ENCODE peak calls at places on chromosome 4, in ten cellular contexts. One of them, this sample, is unnamed.

GRCh38 chr4:124191329-124191728 is 521.2 kb downstream of the ANKRD50 start:
- DNase-seq in left ventricle myocardium inferior: no peak
- DNase-seq in MM.1S: no peak
- DNase-seq in dorsolateral prefrontal cortex: no peak
- DNase-seq in colonic mucosa: no peak
- DNase-seq in A549: no peak
- DNase-seq in ovary: no peak
- DNase-seq in breast epithelium: no peak
- DNase-seq in heart left ventricle: no peak
- DNase-seq in upper lobe of right lung: no peak
- DNase-seq in this sample: no peak

GRCh38 chr4:63361628-63362027 is 1047.6 kb downstream of the TECRL start:
- DNase-seq in left ventricle myocardium inferior: no peak
- DNase-seq in MM.1S: no peak
- DNase-seq in dorsolateral prefrontal cortex: no peak
- DNase-seq in colonic mucosa: no peak
- DNase-seq in A549: no peak
- DNase-seq in ovary: no peak
- DNase-seq in breast epithelium: no peak
- DNase-seq in heart left ventricle: no peak
- DNase-seq in upper lobe of right lung: no peak
- DNase-seq in this sample: no peak

GRCh38 chr4:128524311-128524710 is 236.7 kb upstream of the PGRMC2 start:
- DNase-seq in left ventricle myocardium inferior: peak
- DNase-seq in MM.1S: no peak
- DNase-seq in dorsolateral prefrontal cortex: no peak
- DNase-seq in colonic mucosa: peak
- DNase-seq in A549: peak
- DNase-seq in ovary: no peak
- DNase-seq in breast epithelium: no peak
- DNase-seq in heart left ventricle: no peak
- DNase-seq in upper lobe of right lung: peak
- DNase-seq in this sample: peak

GRCh38 chr4:66404149-66404548 is 733.9 kb upstream of the EPHA5 start:
- DNase-seq in left ventricle myocardium inferior: no peak
- DNase-seq in MM.1S: no peak
- DNase-seq in dorsolateral prefrontal cortex: no peak
- DNase-seq in colonic mucosa: no peak
- DNase-seq in A549: no peak
- DNase-seq in ovary: no peak
- DNase-seq in breast epithelium: no peak
- DNase-seq in heart left ventricle: no peak
- DNase-seq in upper lobe of right lung: no peak
- DNase-seq in this sample: no peak

GRCh38 chr4:82043081-82043808 is 330.5 kb downstream of the HNRNPD start:
- DNase-seq in left ventricle myocardium inferior: no peak
- DNase-seq in MM.1S: no peak
- DNase-seq in dorsolateral prefrontal cortex: no peak
- DNase-seq in colonic mucosa: peak
- DNase-seq in A549: no peak
- DNase-seq in ovary: no peak
- DNase-seq in breast epithelium: no peak
- DNase-seq in heart left ventricle: no peak
- DNase-seq in upper lobe of right lung: peak
- DNase-seq in this sample: peak

GRCh38 chr4:9937078-9937477 is 84.2 kb downstream of the SLC2A9 start:
- DNase-seq in left ventricle myocardium inferior: no peak
- DNase-seq in MM.1S: no peak
- DNase-seq in dorsolateral prefrontal cortex: no peak
- DNase-seq in colonic mucosa: no peak
- DNase-seq in A549: no peak
- DNase-seq in ovary: no peak
- DNase-seq in breast epithelium: no peak
- DNase-seq in heart left ventricle: no peak
- DNase-seq in upper lobe of right lung: no peak
- DNase-seq in this sample: no peak

GRCh38 chr4:23945521-23946017 is 55.7 kb upstream of the PPARGC1A start:
- DNase-seq in left ventricle myocardium inferior: no peak
- DNase-seq in MM.1S: no peak
- DNase-seq in dorsolateral prefrontal cortex: no peak
- DNase-seq in colonic mucosa: no peak
- DNase-seq in A549: no peak
- DNase-seq in ovary: no peak
- DNase-seq in breast epithelium: peak
- DNase-seq in heart left ventricle: no peak
- DNase-seq in upper lobe of right lung: no peak
- DNase-seq in this sample: no peak

GRCh38 chr4:77154761-77155499 is 2.1 kb upstream of the CCNG2 start:
- DNase-seq in left ventricle myocardium inferior: no peak
- DNase-seq in MM.1S: peak
- DNase-seq in dorsolateral prefrontal cortex: no peak
- DNase-seq in colonic mucosa: no peak
- DNase-seq in A549: no peak
- DNase-seq in ovary: no peak
- DNase-seq in breast epithelium: no peak
- DNase-seq in heart left ventricle: no peak
- DNase-seq in upper lobe of right lung: no peak
- DNase-seq in this sample: no peak

GRCh38 chr4:124806403-124806802 is 93.9 kb upstream of the ANKRD50 start:
- DNase-seq in left ventricle myocardium inferior: no peak
- DNase-seq in MM.1S: no peak
- DNase-seq in dorsolateral prefrontal cortex: no peak
- DNase-seq in colonic mucosa: no peak
- DNase-seq in A549: no peak
- DNase-seq in ovary: no peak
- DNase-seq in breast epithelium: no peak
- DNase-seq in heart left ventricle: no peak
- DNase-seq in upper lobe of right lung: no peak
- DNase-seq in this sample: no peak

GRCh38 chr4:67891645-67892044 is 7.8 kb upstream of the TMPRSS11D start:
- DNase-seq in left ventricle myocardium inferior: no peak
- DNase-seq in MM.1S: no peak
- DNase-seq in dorsolateral prefrontal cortex: no peak
- DNase-seq in colonic mucosa: no peak
- DNase-seq in A549: no peak
- DNase-seq in ovary: no peak
- DNase-seq in breast epithelium: no peak
- DNase-seq in heart left ventricle: no peak
- DNase-seq in upper lobe of right lung: no peak
- DNase-seq in this sample: no peak
- H3K27ac ChIP-seq in left ventricle myocardium inferior: no peak
- H3K27ac ChIP-seq in MM.1S: no peak
- H3K27ac ChIP-seq in dorsolateral prefrontal cortex: no peak
- H3K27ac ChIP-seq in colonic mucosa: no peak
- H3K27ac ChIP-seq in A549: no peak
- H3K27ac ChIP-seq in ovary: no peak
- H3K27ac ChIP-seq in breast epithelium: no peak
- H3K27ac ChIP-seq in heart left ventricle: no peak
- H3K27ac ChIP-seq in upper lobe of right lung: no peak
- H3K27ac ChIP-seq in this sample: no peak

GRCh38 chr4:169135776-169136175 is 125.7 kb upstream of the CBR4 start:
- DNase-seq in left ventricle myocardium inferior: no peak
- DNase-seq in MM.1S: no peak
- DNase-seq in dorsolateral prefrontal cortex: no peak
- DNase-seq in colonic mucosa: no peak
- DNase-seq in A549: no peak
- DNase-seq in ovary: no peak
- DNase-seq in breast epithelium: no peak
- DNase-seq in heart left ventricle: no peak
- DNase-seq in upper lobe of right lung: no peak
- DNase-seq in this sample: no peak

GRCh38 chr4:169136330-169136729 is 126.3 kb upstream of the CBR4 start:
- DNase-seq in left ventricle myocardium inferior: no peak
- DNase-seq in MM.1S: no peak
- DNase-seq in dorsolateral prefrontal cortex: no peak
- DNase-seq in colonic mucosa: no peak
- DNase-seq in A549: no peak
- DNase-seq in ovary: no peak
- DNase-seq in breast epithelium: no peak
- DNase-seq in heart left ventricle: no peak
- DNase-seq in upper lobe of right lung: no peak
- DNase-seq in this sample: no peak

GRCh38 chr4:169131556-169132208 is 121.6 kb upstream of the CBR4 start:
- DNase-seq in left ventricle myocardium inferior: no peak
- DNase-seq in MM.1S: peak
- DNase-seq in dorsolateral prefrontal cortex: no peak
- DNase-seq in colonic mucosa: no peak
- DNase-seq in A549: no peak
- DNase-seq in ovary: no peak
- DNase-seq in breast epithelium: no peak
- DNase-seq in heart left ventricle: no peak
- DNase-seq in upper lobe of right lung: no peak
- DNase-seq in this sample: no peak

GRCh38 chr4:169132561-169133305 is 122.7 kb upstream of the CBR4 start:
- DNase-seq in left ventricle myocardium inferior: no peak
- DNase-seq in MM.1S: no peak
- DNase-seq in dorsolateral prefrontal cortex: no peak
- DNase-seq in colonic mucosa: no peak
- DNase-seq in A549: no peak
- DNase-seq in ovary: no peak
- DNase-seq in breast epithelium: no peak
- DNase-seq in heart left ventricle: no peak
- DNase-seq in upper lobe of right lung: no peak
- DNase-seq in this sample: no peak

DNA sequence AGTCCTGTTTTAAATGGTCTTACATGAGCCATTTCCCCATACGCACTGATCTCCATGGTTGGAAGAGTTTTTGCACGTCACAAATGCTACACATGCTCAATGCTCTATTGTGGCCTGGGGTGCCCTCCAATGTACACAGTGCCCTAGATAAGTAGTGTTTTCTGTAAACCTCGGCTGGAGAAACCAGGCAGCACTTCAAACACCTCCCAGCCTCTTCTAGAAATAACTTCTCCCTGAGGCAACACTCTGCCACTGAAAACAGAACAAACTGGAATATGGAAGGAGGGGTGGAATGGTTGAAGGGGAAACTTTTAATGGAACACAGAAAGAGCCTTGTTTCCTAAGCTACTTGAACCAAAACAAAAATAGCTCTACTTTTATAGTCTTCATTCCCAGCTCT is 123.9 kb upstream of the CBR4 start:
- DNase-seq in left ventricle myocardium inferior: no peak
- DNase-seq in MM.1S: no peak
- DNase-seq in dorsolateral prefrontal cortex: no peak
- DNase-seq in colonic mucosa: no peak
- DNase-seq in A549: no peak
- DNase-seq in ovary: no peak
- DNase-seq in breast epithelium: peak
- DNase-seq in heart left ventricle: no peak
- DNase-seq in upper lobe of right lung: no peak
- DNase-seq in this sample: no peak
- H3K27ac ChIP-seq in left ventricle myocardium inferior: peak
- H3K27ac ChIP-seq in MM.1S: no peak
- H3K27ac ChIP-seq in dorsolateral prefrontal cortex: no peak
- H3K27ac ChIP-seq in colonic mucosa: no peak
- H3K27ac ChIP-seq in A549: no peak
- H3K27ac ChIP-seq in ovary: no peak
- H3K27ac ChIP-seq in breast epithelium: peak
- H3K27ac ChIP-seq in heart left ventricle: peak
- H3K27ac ChIP-seq in upper lobe of right lung: peak
- H3K27ac ChIP-seq in this sample: peak

GRCh38 chr4:44118971-44119680 is 329.5 kb downstream of the KCTD8 start:
- DNase-seq in left ventricle myocardium inferior: no peak
- DNase-seq in MM.1S: no peak
- DNase-seq in dorsolateral prefrontal cortex: no peak
- DNase-seq in colonic mucosa: no peak
- DNase-seq in A549: no peak
- DNase-seq in ovary: no peak
- DNase-seq in breast epithelium: no peak
- DNase-seq in heart left ventricle: no peak
- DNase-seq in upper lobe of right lung: no peak
- DNase-seq in this sample: no peak

GRCh38 chr4:44121210-44121609 is 327.4 kb downstream of the KCTD8 start:
- DNase-seq in left ventricle myocardium inferior: no peak
- DNase-seq in MM.1S: no peak
- DNase-seq in dorsolateral prefrontal cortex: no peak
- DNase-seq in colonic mucosa: no peak
- DNase-seq in A549: no peak
- DNase-seq in ovary: no peak
- DNase-seq in breast epithelium: no peak
- DNase-seq in heart left ventricle: no peak
- DNase-seq in upper lobe of right lung: no peak
- DNase-seq in this sample: no peak

GRCh38 chr4:44120646-44121045 is 328.0 kb downstream of the KCTD8 start:
- DNase-seq in left ventricle myocardium inferior: no peak
- DNase-seq in MM.1S: no peak
- DNase-seq in dorsolateral prefrontal cortex: no peak
- DNase-seq in colonic mucosa: no peak
- DNase-seq in A549: no peak
- DNase-seq in ovary: no peak
- DNase-seq in breast epithelium: no peak
- DNase-seq in heart left ventricle: no peak
- DNase-seq in upper lobe of right lung: no peak
- DNase-seq in this sample: no peak
- H3K27ac ChIP-seq in left ventricle myocardium inferior: no peak
- H3K27ac ChIP-seq in MM.1S: no peak
- H3K27ac ChIP-seq in dorsolateral prefrontal cortex: no peak
- H3K27ac ChIP-seq in colonic mucosa: no peak
- H3K27ac ChIP-seq in A549: no peak
- H3K27ac ChIP-seq in ovary: no peak
- H3K27ac ChIP-seq in breast epithelium: no peak
- H3K27ac ChIP-seq in heart left ventricle: no peak
- H3K27ac ChIP-seq in upper lobe of right lung: no peak
- H3K27ac ChIP-seq in this sample: no peak

GRCh38 chr4:140955528-140956094 is 177.7 kb downstream of the RNF150 start:
- DNase-seq in left ventricle myocardium inferior: no peak
- DNase-seq in MM.1S: no peak
- DNase-seq in dorsolateral prefrontal cortex: no peak
- DNase-seq in colonic mucosa: no peak
- DNase-seq in A549: no peak
- DNase-seq in ovary: no peak
- DNase-seq in breast epithelium: no peak
- DNase-seq in heart left ventricle: no peak
- DNase-seq in upper lobe of right lung: no peak
- DNase-seq in this sample: no peak
- H3K27ac ChIP-seq in left ventricle myocardium inferior: peak
- H3K27ac ChIP-seq in MM.1S: no peak
- H3K27ac ChIP-seq in dorsolateral prefrontal cortex: no peak
- H3K27ac ChIP-seq in colonic mucosa: no peak
- H3K27ac ChIP-seq in A549: no peak
- H3K27ac ChIP-seq in ovary: peak
- H3K27ac ChIP-seq in breast epithelium: no peak
- H3K27ac ChIP-seq in heart left ventricle: peak
- H3K27ac ChIP-seq in upper lobe of right lung: no peak
- H3K27ac ChIP-seq in this sample: no peak

GRCh38 chr4:6330384-6330767 is 60.7 kb downstream of the WFS1 start:
- DNase-seq in left ventricle myocardium inferior: no peak
- DNase-seq in MM.1S: no peak
- DNase-seq in dorsolateral prefrontal cortex: no peak
- DNase-seq in colonic mucosa: no peak
- DNase-seq in A549: no peak
- DNase-seq in ovary: no peak
- DNase-seq in breast epithelium: no peak
- DNase-seq in heart left ventricle: peak
- DNase-seq in upper lobe of right lung: no peak
- DNase-seq in this sample: peak
- H3K27ac ChIP-seq in left ventricle myocardium inferior: no peak
- H3K27ac ChIP-seq in MM.1S: no peak
- H3K27ac ChIP-seq in dorsolateral prefrontal cortex: no peak
- H3K27ac ChIP-seq in colonic mucosa: no peak
- H3K27ac ChIP-seq in A549: no peak
- H3K27ac ChIP-seq in ovary: no peak
- H3K27ac ChIP-seq in breast epithelium: no peak
- H3K27ac ChIP-seq in heart left ventricle: no peak
- H3K27ac ChIP-seq in upper lobe of right lung: no peak
- H3K27ac ChIP-seq in this sample: no peak